ENCODE peak calls at places on chromosomes 5 and 9, in seven cellular contexts. T, V, G, M, W, N and K are unnamed samples.

GRCh38 chr9:69385474-69386091 is 60.6 kb downstream of the ENTREP1 start:
- DNase-seq in N (no peak), G (no peak), V (no peak), T (no peak), M (no peak), W (no peak), K (no peak)

GRCh38 chr9:14296462-14296861 is 17.5 kb downstream of the NFIB start:
- DNase-seq in M (no peak), V (no peak), T (peak; percentile 68), N (no peak), G (no peak), W (no peak), K (peak; percentile 89)

GRCh38 chr5:132259061-132259851 is 1.8 kb downstream of the PDLIM4 start:
- DNase-seq in G (no peak), T (peak; percentile 86), N (peak; percentile 94), M (peak; percentile 95), V (no peak), W (no peak), K (no peak)

GRCh38 chr9:87798276-87798833 is 72.4 kb downstream of the CTSL start:
- DNase-seq in N (no peak), V (no peak), T (no peak), M (no peak), G (no peak), W (peak; percentile 28), K (no peak)

GRCh38 chr5:73282923-73283322 is 109.9 kb downstream of the TMEM174 start:
- DNase-seq in M (no peak), G (no peak), T (no peak), N (no peak), W (no peak), V (no peak), K (no peak)

GRCh38 chr9:38024036-38024681 is 44.9 kb downstream of the SHB start:
- DNase-seq in G (no peak), M (peak; percentile 94), T (no peak), N (peak; percentile 75), W (peak; percentile 42), V (no peak), K (no peak)

GRCh38 chr5:139915834-139916233 is 120.2 kb downstream of the PSD2 start:
- DNase-seq in G (no peak), W (no peak), T (no peak), N (no peak), V (no peak), M (no peak), K (no peak)

GRCh38 chr5:390571-391491 is 52.1 kb upstream of the EXOC3 start:
- DNase-seq in M (no peak), G (no peak), T (peak; percentile 30), W (peak; percentile 38), V (no peak), N (no peak), K (no peak)

GRCh38 chr5:58016329-58016728 is 443.6 kb downstream of the PLK2 start:
- DNase-seq in V (no peak), G (no peak), T (no peak), N (peak; percentile 94), W (peak; percentile 4), M (peak; percentile 0), K (no peak)

GRCh38 chr5:69131304-69131703 is 35.6 kb upstream of the CCNB1 start:
- DNase-seq in W (no peak), M (no peak), T (no peak), N (no peak), V (no peak), G (no peak), K (no peak)

GRCh38 chr5:96614110-96614691 is 48.0 kb upstream of the CAST start:
- DNase-seq in V (peak; percentile 33), N (peak; percentile 93), T (no peak), W (peak; percentile 86), M (peak; percentile 96), G (peak; percentile 45), K (peak; percentile 71)

GRCh38 chr9:72755836-72756235 is 197.0 kb downstream of the ALDH1A1 start:
- DNase-seq in N (no peak), W (no peak), G (no peak), T (no peak), M (no peak), V (no peak), K (no peak)

GRCh38 chr5:124888622-124889521 is 142.4 kb upstream of the ZNF608 start:
- DNase-seq in T (no peak), M (no peak), V (no peak), W (no peak), G (no peak), N (no peak), K (no peak)

GRCh38 chr5:100889896-100890295 is 13.2 kb downstream of the ST8SIA4 start:
- DNase-seq in T (no peak), W (no peak), M (no peak), V (no peak), N (no peak), G (no peak), K (no peak)

GRCh38 chr5:15097552-15097951 is 226.0 kb upstream of the ANKH start:
- DNase-seq in T (no peak), V (no peak), G (no peak), M (no peak), W (no peak), N (no peak), K (no peak)

GRCh38 chr5:171149772-171150171 is 159.3 kb upstream of the TLX3 start:
- DNase-seq in N (no peak), W (no peak), T (no peak), V (no peak), G (no peak), M (no peak), K (no peak)

GRCh38 chr9:97980918-97981827 is 2.0 kb upstream of the ANP32B start:
- DNase-seq in N (no peak), G (no peak), V (no peak), W (no peak), M (no peak), T (no peak), K (peak; percentile 75)

GRCh38 chr5:97449172-97449571 is 266.1 kb upstream of the RIOK2 start:
- DNase-seq in T (no peak), N (no peak), M (no peak), G (no peak), W (no peak), V (no peak), K (no peak)

DNA sequence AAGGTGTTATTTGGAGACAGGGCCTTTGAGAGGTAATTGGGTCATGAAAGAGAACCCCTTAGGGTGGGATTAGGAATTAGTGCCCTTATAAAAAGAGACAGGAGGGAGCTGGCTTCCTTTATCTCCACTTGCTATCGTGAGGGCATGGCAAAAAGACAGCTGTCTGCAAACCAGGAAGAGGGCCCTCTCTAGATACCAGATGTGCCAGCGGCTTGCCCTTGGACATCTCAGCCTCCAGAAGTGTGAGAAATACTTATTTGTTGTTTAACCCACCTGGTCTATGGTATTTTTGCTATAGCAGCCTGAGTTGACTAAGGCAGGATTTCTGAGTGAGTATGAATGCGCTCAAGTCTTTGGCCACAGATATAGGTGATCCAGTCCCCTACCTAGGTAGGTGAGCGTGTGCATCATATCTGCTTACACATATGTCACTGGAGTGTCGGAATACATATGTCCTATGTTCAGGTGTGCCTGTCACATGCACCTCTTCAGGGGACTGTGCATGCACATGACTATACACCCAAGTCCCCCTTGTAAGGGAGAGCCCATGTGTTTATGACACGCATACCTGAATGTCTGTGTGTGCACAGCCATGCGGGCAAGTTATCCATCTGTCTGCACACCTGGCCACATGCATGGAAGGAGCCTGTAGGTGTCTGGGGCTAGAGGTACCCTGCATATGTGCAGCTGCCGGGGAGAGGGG is 817 bp upstream of the RGS14 start:
- DNase-seq in V (no peak), N (no peak), G (no peak), T (no peak), W (no peak), M (no peak), K (no peak)
- H3K4me3 ChIP-seq in V (no peak overlapping the region), N (no peak overlapping the region), G (peak overlapping the region; percentile 78), T (no peak overlapping the region), W (no peak overlapping the region), M (no peak overlapping the region), K (no peak overlapping the region)

GRCh38 chr5:88507261-88507660 is 238.6 kb upstream of the TMEM161B start:
- DNase-seq in T (no peak), W (no peak), N (no peak), M (no peak), V (no peak), G (no peak), K (no peak)

GRCh38 chr5:88502179-88503064 is 233.8 kb upstream of the TMEM161B start:
- DNase-seq in N (peak; percentile 15), G (peak; percentile 28), W (no peak), V (no peak), M (no peak), T (no peak), K (no peak)

GRCh38 chr5:88503065-88503394 is 234.4 kb upstream of the TMEM161B start:
- DNase-seq in W (no peak), M (no peak), V (no peak), N (peak; percentile 15), G (no peak), T (no peak), K (no peak)
- H3K4me3 ChIP-seq in W (no peak overlapping the region), M (peak overlapping the region; percentile 54), V (peak overlapping the region; percentile 61), N (no peak overlapping the region), G (peak overlapping the region; percentile 93), T (no peak overlapping the region), K (no peak overlapping the region)

DNA sequence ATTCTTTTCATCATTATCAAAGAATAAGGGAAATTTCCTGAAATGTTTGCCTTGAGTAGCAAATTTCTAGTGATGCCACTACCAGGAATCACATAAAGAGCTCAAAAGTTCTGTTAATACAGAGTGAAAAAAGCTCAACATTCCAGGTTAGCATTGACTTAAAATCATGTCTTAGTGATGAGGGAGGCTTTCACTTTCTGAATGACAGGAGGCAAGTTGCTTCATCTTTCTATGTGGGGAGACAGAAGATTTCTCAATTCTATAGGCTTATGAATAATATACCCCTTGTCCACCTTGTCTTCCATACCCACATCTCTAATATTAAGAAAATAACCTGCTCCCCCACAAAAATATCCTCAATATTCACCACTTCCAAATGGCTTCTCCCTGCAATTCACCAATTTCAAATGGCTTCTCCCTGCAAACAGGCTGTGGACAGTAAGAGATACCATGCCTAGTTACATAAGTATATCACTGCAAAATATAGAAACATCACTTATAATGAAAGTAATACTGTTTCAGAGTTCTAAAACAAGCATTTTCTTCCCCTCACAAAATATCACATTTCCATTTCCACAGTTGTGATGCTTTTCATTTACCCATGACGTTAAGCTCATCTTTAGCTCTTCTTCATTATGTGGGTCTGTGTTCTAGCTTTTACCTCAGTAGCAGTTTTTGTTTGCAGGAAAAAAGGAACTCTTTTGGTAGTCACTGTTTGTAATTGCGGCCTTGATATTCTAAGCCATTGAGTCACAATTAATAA is 2.2 kb upstream of the JAK2 start:
- DNase-seq in V (no peak), N (no peak), W (no peak), T (no peak), M (no peak), G (no peak), K (no peak)
- H3K4me3 ChIP-seq in V (no peak overlapping the region), N (no peak overlapping the region), W (no peak overlapping the region), T (no peak overlapping the region), M (no peak overlapping the region), G (no peak overlapping the region), K (no peak overlapping the region)

DNA sequence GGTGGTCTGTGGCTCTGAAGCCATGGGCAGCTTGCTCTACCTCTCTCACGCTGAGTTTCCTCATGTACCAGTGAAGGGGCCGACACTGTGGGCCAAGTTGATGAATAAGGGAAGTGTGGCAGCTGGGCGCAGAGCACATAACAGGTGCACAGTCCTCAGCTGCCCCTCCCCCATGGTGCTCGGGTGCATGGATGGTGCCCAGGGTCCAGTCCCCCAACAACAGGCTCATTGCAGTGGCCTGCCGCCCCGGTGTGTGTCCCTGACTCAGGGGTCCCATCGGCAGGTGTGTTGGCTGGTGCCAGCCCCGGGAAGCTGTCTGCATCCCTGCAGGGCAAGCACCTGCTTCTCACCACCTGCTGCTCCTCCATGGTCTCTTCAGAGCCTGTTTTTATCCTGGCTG is 36.6 kb downstream of the COL5A1 start:
- DNase-seq in T (no peak), W (no peak), G (no peak), V (no peak), N (no peak), M (no peak), K (no peak)
- H3K4me3 ChIP-seq in T (no peak overlapping the region), W (no peak overlapping the region), G (no peak overlapping the region), V (no peak overlapping the region), N (no peak overlapping the region), M (no peak overlapping the region), K (no peak overlapping the region)

GRCh38 chr9:30243467-30243866 is 2141.0 kb upstream of the ACO1 start:
- DNase-seq in W (no peak), T (no peak), M (no peak), G (no peak), N (no peak), V (no peak), K (no peak)
- H3K4me3 ChIP-seq in W (no peak overlapping the region), T (no peak overlapping the region), M (no peak overlapping the region), G (no peak overlapping the region), N (no peak overlapping the region), V (no peak overlapping the region), K (no peak overlapping the region)